ENCODE peak calls at places on chromosomes 5 and 9, in five cellular contexts. One of them, this sample, is unnamed.

GRCh38 chr9:36818242-36818938 is 215.7 kb downstream of the PAX5 start:
- DNase-seq in H1: no peak
- DNase-seq in neuronal stem cell: no peak
- DNase-seq in mesenchymal stem cell: peak
- DNase-seq in H9: peak
- DNase-seq in this sample: peak

GRCh38 chr5:82403026-82403425 is 124.9 kb upstream of the RPS23 start:
- DNase-seq in H1: no peak
- DNase-seq in neuronal stem cell: no peak
- DNase-seq in H9: no peak
- DNase-seq in mesenchymal stem cell: no peak
- DNase-seq in this sample: no peak

GRCh38 chr5:174773371-174773770 is 49.0 kb downstream of the MSX2 start:
- DNase-seq in neuronal stem cell: no peak
- DNase-seq in H9: no peak
- DNase-seq in mesenchymal stem cell: no peak
- DNase-seq in H1: no peak
- DNase-seq in this sample: no peak

GRCh38 chr5:169723103-169723831 is 86.2 kb downstream of the DOCK2 start:
- DNase-seq in neuronal stem cell: no peak
- DNase-seq in mesenchymal stem cell: no peak
- DNase-seq in H1: no peak
- DNase-seq in H9: no peak
- DNase-seq in this sample: no peak

GRCh38 chr5:90014420-90014819 is 395.1 kb downstream of the CETN3 start:
- DNase-seq in neuronal stem cell: no peak
- DNase-seq in mesenchymal stem cell: no peak
- DNase-seq in H1: no peak
- DNase-seq in H9: no peak
- DNase-seq in this sample: no peak

GRCh38 chr9:130147215-130147614 is 25.0 kb upstream of the NCS1 start:
- DNase-seq in neuronal stem cell: no peak
- DNase-seq in H1: no peak
- DNase-seq in H9: no peak
- DNase-seq in mesenchymal stem cell: no peak
- DNase-seq in this sample: no peak

GRCh38 chr5:7244977-7245376 is 151.0 kb upstream of the ADCY2 start:
- DNase-seq in H9: no peak
- DNase-seq in mesenchymal stem cell: no peak
- DNase-seq in neuronal stem cell: no peak
- DNase-seq in H1: no peak
- DNase-seq in this sample: no peak

GRCh38 chr5:58357121-58357520 is 102.8 kb downstream of the PLK2 start:
- DNase-seq in H1: no peak
- DNase-seq in neuronal stem cell: no peak
- DNase-seq in H9: no peak
- DNase-seq in mesenchymal stem cell: peak
- DNase-seq in this sample: no peak

GRCh38 chr5:31731016-31731415 is 92.1 kb downstream of the PDZD2 start:
- DNase-seq in neuronal stem cell: no peak
- DNase-seq in mesenchymal stem cell: peak
- DNase-seq in H9: peak
- DNase-seq in H1: no peak
- DNase-seq in this sample: no peak

GRCh38 chr5:89396262-89396975 is 513.4 kb upstream of the MEF2C start:
- DNase-seq in neuronal stem cell: no peak
- DNase-seq in H9: no peak
- DNase-seq in H1: no peak
- DNase-seq in mesenchymal stem cell: peak
- DNase-seq in this sample: no peak

GRCh38 chr5:4880304-4880741 is 259.8 kb upstream of the ADAMTS16 start:
- DNase-seq in H9: no peak
- DNase-seq in neuronal stem cell: no peak
- DNase-seq in mesenchymal stem cell: no peak
- DNase-seq in H1: no peak
- DNase-seq in this sample: no peak

GRCh38 chr5:150508021-150508640 is at the start of gene NDST1:
- DNase-seq in H9: no peak
- DNase-seq in neuronal stem cell: no peak
- DNase-seq in H1: no peak
- DNase-seq in mesenchymal stem cell: no peak
- DNase-seq in this sample: no peak

GRCh38 chr5:3844266-3844665 is 248.6 kb downstream of the IRX1 start:
- DNase-seq in H9: no peak
- DNase-seq in mesenchymal stem cell: no peak
- DNase-seq in neuronal stem cell: no peak
- DNase-seq in H1: no peak
- DNase-seq in this sample: no peak

GRCh38 chr5:178483620-178484019 is 106.6 kb downstream of the COL23A1 start:
- DNase-seq in H1: no peak
- DNase-seq in neuronal stem cell: no peak
- DNase-seq in mesenchymal stem cell: no peak
- DNase-seq in H9: no peak
- DNase-seq in this sample: no peak

GRCh38 chr9:115746496-115746895 is 407.1 kb upstream of the PAPPA start:
- DNase-seq in H1: no peak
- DNase-seq in neuronal stem cell: no peak
- DNase-seq in mesenchymal stem cell: peak
- DNase-seq in H9: no peak
- DNase-seq in this sample: no peak

GRCh38 chr5:75952963-75953362 is 130.2 kb upstream of the SV2C start:
- DNase-seq in neuronal stem cell: no peak
- DNase-seq in mesenchymal stem cell: no peak
- DNase-seq in H9: no peak
- DNase-seq in H1: no peak
- DNase-seq in this sample: no peak

GRCh38 chr5:64784451-64785025 is 15.8 kb downstream of the CWC27 start:
- DNase-seq in neuronal stem cell: peak
- DNase-seq in H1: peak
- DNase-seq in H9: peak
- DNase-seq in mesenchymal stem cell: peak
- DNase-seq in this sample: peak

GRCh38 chr5:61162832-61163567 is 732 bp upstream of the SMIM15 start:
- DNase-seq in H9: no peak
- DNase-seq in mesenchymal stem cell: peak
- DNase-seq in neuronal stem cell: no peak
- DNase-seq in H1: no peak
- DNase-seq in this sample: peak
- H3K4me2 ChIP-seq in H9: peak
- H3K4me2 ChIP-seq in mesenchymal stem cell: peak
- H3K4me2 ChIP-seq in neuronal stem cell: peak
- H3K4me2 ChIP-seq in H1: peak
- H3K4me2 ChIP-seq in this sample: peak

DNA sequence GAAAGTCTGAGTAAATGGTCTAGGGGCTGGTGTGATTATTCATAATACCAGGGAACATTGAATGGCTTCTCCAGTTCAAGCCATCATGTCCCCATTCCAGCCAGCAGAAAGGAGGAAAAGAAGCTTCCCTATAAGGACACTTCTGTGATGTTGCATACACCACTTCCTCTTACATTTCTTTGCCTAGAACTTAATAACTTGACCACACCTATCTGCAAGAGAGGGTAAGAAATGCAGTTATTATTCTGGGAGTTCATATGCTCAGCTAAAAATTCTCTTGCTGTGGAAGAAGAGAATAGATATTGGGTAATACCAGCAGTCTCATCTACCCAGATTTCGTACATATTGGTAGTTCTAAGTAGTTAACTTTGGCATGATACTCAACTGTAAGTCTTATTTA is 166.1 kb downstream of the SLC28A3 start:
- DNase-seq in H1: no peak
- DNase-seq in neuronal stem cell: no peak
- DNase-seq in mesenchymal stem cell: no peak
- DNase-seq in H9: no peak
- DNase-seq in this sample: no peak
- H2BK12ac ChIP-seq in H1: no peak
- H2BK12ac ChIP-seq in neuronal stem cell: no peak
- H2BK12ac ChIP-seq in mesenchymal stem cell: no peak
- H2BK12ac ChIP-seq in H9: no peak
- H2BK12ac ChIP-seq in this sample: no peak

GRCh38 chr5:88244686-88245085 is 24.0 kb downstream of the TMEM161B start:
- DNase-seq in mesenchymal stem cell: no peak
- DNase-seq in neuronal stem cell: no peak
- DNase-seq in H9: no peak
- DNase-seq in H1: no peak
- DNase-seq in this sample: peak

GRCh38 chr5:88245893-88246244 is 22.8 kb downstream of the TMEM161B start:
- DNase-seq in neuronal stem cell: no peak
- DNase-seq in H9: no peak
- DNase-seq in H1: no peak
- DNase-seq in mesenchymal stem cell: no peak
- DNase-seq in this sample: no peak

GRCh38 chr5:88248094-88248493 is 20.6 kb downstream of the TMEM161B start:
- DNase-seq in H9: no peak
- DNase-seq in H1: no peak
- DNase-seq in neuronal stem cell: no peak
- DNase-seq in mesenchymal stem cell: no peak
- DNase-seq in this sample: peak

GRCh38 chr5:88248743-88249540 is 19.7 kb downstream of the TMEM161B start:
- DNase-seq in mesenchymal stem cell: no peak
- DNase-seq in neuronal stem cell: no peak
- DNase-seq in H9: no peak
- DNase-seq in H1: no peak
- DNase-seq in this sample: no peak

GRCh38 chr5:88245241-88245892 is 23.3 kb downstream of the TMEM161B start:
- DNase-seq in mesenchymal stem cell: no peak
- DNase-seq in H1: no peak
- DNase-seq in H9: no peak
- DNase-seq in neuronal stem cell: no peak
- DNase-seq in this sample: peak
- H3K4me2 ChIP-seq in mesenchymal stem cell: no peak
- H3K4me2 ChIP-seq in H1: no peak
- H3K4me2 ChIP-seq in H9: no peak
- H3K4me2 ChIP-seq in neuronal stem cell: no peak
- H3K4me2 ChIP-seq in this sample: no peak

GRCh38 chr5:23721336-23721735 is 213.9 kb downstream of the PRDM9 start:
- DNase-seq in mesenchymal stem cell: no peak
- DNase-seq in neuronal stem cell: no peak
- DNase-seq in H1: no peak
- DNase-seq in H9: no peak
- DNase-seq in this sample: no peak
- H2BK12ac ChIP-seq in mesenchymal stem cell: no peak
- H2BK12ac ChIP-seq in neuronal stem cell: no peak
- H2BK12ac ChIP-seq in H1: no peak
- H2BK12ac ChIP-seq in H9: no peak
- H2BK12ac ChIP-seq in this sample: no peak

DNA sequence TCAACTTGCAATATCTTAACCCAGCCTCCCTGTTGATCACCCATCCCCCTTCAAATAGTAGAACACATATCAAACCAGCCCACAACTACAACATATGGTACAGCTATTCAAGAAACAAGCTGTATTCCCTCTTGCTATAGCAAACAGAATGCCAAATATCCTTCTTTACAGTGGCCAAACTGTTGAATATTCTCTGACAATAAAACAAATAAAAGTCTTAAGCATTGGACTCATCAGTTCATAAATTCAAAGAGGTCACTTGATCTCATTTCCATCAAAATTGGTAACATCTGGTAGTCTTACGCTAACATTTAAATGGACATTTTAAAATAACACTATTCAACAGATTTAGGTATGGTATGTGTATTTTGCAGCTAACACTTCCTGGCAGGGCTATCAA is 350.8 kb downstream of the EFNA5 start:
- DNase-seq in neuronal stem cell: no peak
- DNase-seq in H9: no peak
- DNase-seq in H1: no peak
- DNase-seq in mesenchymal stem cell: no peak
- DNase-seq in this sample: no peak
- H3K4me2 ChIP-seq in neuronal stem cell: no peak
- H3K4me2 ChIP-seq in H9: no peak
- H3K4me2 ChIP-seq in H1: no peak
- H3K4me2 ChIP-seq in mesenchymal stem cell: no peak
- H3K4me2 ChIP-seq in this sample: no peak

GRCh38 chr5:159916841-159917761 is 819 bp downstream of the ADRA1B start:
- DNase-seq in H1: no peak
- DNase-seq in mesenchymal stem cell: no peak
- DNase-seq in neuronal stem cell: no peak
- DNase-seq in H9: no peak
- DNase-seq in this sample: no peak

GRCh38 chr5:159917919-159918487 is 1.7 kb downstream of the ADRA1B start:
- DNase-seq in H9: no peak
- DNase-seq in H1: no peak
- DNase-seq in neuronal stem cell: no peak
- DNase-seq in mesenchymal stem cell: no peak
- DNase-seq in this sample: no peak

GRCh38 chr5:159913048-159913447 is 3.2 kb upstream of the ADRA1B start:
- DNase-seq in neuronal stem cell: no peak
- DNase-seq in mesenchymal stem cell: peak
- DNase-seq in H9: no peak
- DNase-seq in H1: no peak
- DNase-seq in this sample: peak

GRCh38 chr5:159913481-159913880 is 2.8 kb upstream of the ADRA1B start:
- DNase-seq in neuronal stem cell: no peak
- DNase-seq in H1: no peak
- DNase-seq in mesenchymal stem cell: peak
- DNase-seq in H9: no peak
- DNase-seq in this sample: no peak

GRCh38 chr5:159915913-159916840 is at the start of gene ADRA1B:
- DNase-seq in H1: peak
- DNase-seq in neuronal stem cell: peak
- DNase-seq in mesenchymal stem cell: peak
- DNase-seq in H9: peak
- DNase-seq in this sample: peak
- H2BK12ac ChIP-seq in H1: no peak
- H2BK12ac ChIP-seq in neuronal stem cell: no peak
- H2BK12ac ChIP-seq in mesenchymal stem cell: peak
- H2BK12ac ChIP-seq in H9: no peak
- H2BK12ac ChIP-seq in this sample: peak

DNA sequence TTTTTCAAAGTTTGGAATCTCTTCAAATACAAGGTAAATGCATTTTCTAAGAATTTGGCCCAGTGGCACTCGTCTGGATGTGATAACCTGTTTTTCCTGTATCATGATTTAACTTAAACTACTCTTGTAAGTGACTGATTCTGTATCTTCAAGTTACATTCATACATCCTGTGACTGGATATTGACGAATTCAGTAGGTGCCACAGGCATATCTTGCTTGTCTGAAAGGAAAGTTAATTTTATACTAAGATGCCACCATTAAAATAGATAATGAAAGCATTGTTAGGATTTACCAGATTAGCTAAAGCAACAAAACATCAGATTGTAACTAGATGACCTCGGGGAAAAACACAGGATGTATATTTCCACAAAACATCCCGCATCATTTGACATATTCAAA is 175.3 kb upstream of the ZNF608 start:
- DNase-seq in H9: no peak
- DNase-seq in neuronal stem cell: no peak
- DNase-seq in mesenchymal stem cell: no peak
- DNase-seq in H1: no peak
- DNase-seq in this sample: no peak
- H3K4me2 ChIP-seq in H9: no peak
- H3K4me2 ChIP-seq in neuronal stem cell: no peak
- H3K4me2 ChIP-seq in mesenchymal stem cell: no peak
- H3K4me2 ChIP-seq in H1: no peak
- H3K4me2 ChIP-seq in this sample: no peak

This sample was measured in trophoblast cell.